ENCODE peak calls at places on chromosomes 11 and 22, in eight cellular contexts. I is right atrium auricular region; Q is GM23248; G is ELR; Z is MM.1S; O is brain microvascular endothelial cell; D is ovary; U is CD8-positive, alpha-beta memory T cell. R is an unnamed sample.

GRCh38 chr22:36015155-36015805 is 13.3 kb downstream of the RBFOX2 start:
- DNase-seq in Z (no peak), G (no peak), O (no peak), I (no peak), Q (no peak), D (no peak), U (no peak), R (no peak)

GRCh38 chr11:105181100-105181499 is 41.5 kb upstream of the CARD18 start:
- DNase-seq in U (no peak), Q (peak; percentile 90), Z (no peak), O (peak; percentile 81), I (no peak), D (no peak), G (peak; percentile 55), R (peak; percentile 57)

GRCh38 chr11:1138053-1138452 is 19.7 kb upstream of the MUC5AC start:
- DNase-seq in G (peak; percentile 69), U (no peak), O (peak; percentile 41), D (no peak), Z (no peak), I (no peak), Q (peak; percentile 62), R (no peak)

GRCh38 chr11:71251159-71251721 is 1.1 kb downstream of the SHANK2 start:
- DNase-seq in U (no peak), D (no peak), O (no peak), I (no peak), Z (no peak), Q (peak; percentile 58), G (no peak), R (no peak)

GRCh38 chr11:17267576-17267975 is 9.0 kb upstream of the NUCB2 start:
- DNase-seq in O (no peak), U (no peak), I (no peak), G (peak; percentile 99), D (no peak), Q (peak; percentile 81), Z (peak; percentile 24), R (peak; percentile 10)

GRCh38 chr11:8987446-8987845 is 16.4 kb downstream of the NRIP3 start:
- DNase-seq in U (no peak), Z (peak; percentile 24), D (no peak), G (no peak), I (no peak), O (no peak), Q (no peak), R (no peak)

GRCh38 chr11:83971063-83971462 is 684.9 kb upstream of the CCDC90B start:
- DNase-seq in O (no peak), G (peak; percentile 1), I (no peak), Q (peak; percentile 27), D (no peak), Z (no peak), U (no peak), R (no peak)

GRCh38 chr11:12863605-12864121 is 145.5 kb upstream of the RASSF10 start:
- DNase-seq in Q (no peak), Z (no peak), D (peak; percentile 53), O (no peak), I (no peak), U (no peak), G (no peak), R (no peak)

GRCh38 chr11:121082670-121083069 is 18.4 kb upstream of the TECTA start:
- DNase-seq in U (no peak), G (peak; percentile 4), O (no peak), D (no peak), I (no peak), Q (peak; percentile 18), Z (no peak), R (no peak)

GRCh38 chr11:123260511-123261211 is 65.6 kb upstream of the CLMP start:
- DNase-seq in G (peak; percentile 31), O (no peak), U (no peak), Z (no peak), I (no peak), D (no peak), Q (no peak), R (no peak)

GRCh38 chr11:78187366-78188011 is 937 bp downstream of the KCTD21 start:
- DNase-seq in G (no peak), U (no peak), O (no peak), Z (no peak), I (no peak), D (no peak), Q (no peak), R (no peak)

GRCh38 chr11:114242032-114242431 is 54.2 kb upstream of the NNMT start:
- DNase-seq in U (no peak), O (no peak), Z (no peak), G (no peak), D (no peak), I (no peak), Q (no peak), R (peak; percentile 21)

GRCh38 chr11:34364102-34364501 is 6.3 kb upstream of the ABTB2 start:
- DNase-seq in I (no peak), O (no peak), Q (no peak), D (no peak), G (no peak), Z (no peak), U (no peak), R (no peak)

GRCh38 chr11:2526808-2527381 is 82.1 kb downstream of the KCNQ1 start:
- DNase-seq in Q (peak; percentile 38), I (no peak), U (peak; percentile 45), O (no peak), G (no peak), D (peak; percentile 38), Z (peak; percentile 72), R (peak; percentile 93)

GRCh38 chr22:36303115-36303467 is 50.2 kb downstream of the APOL1 start:
- DNase-seq in I (no peak), Q (no peak), D (no peak), O (no peak), G (no peak), U (no peak), Z (no peak), R (no peak)

GRCh38 chr11:4903484-4903883 is at the start of gene OR51A7:
- DNase-seq in I (no peak), O (no peak), U (no peak), Z (no peak), D (no peak), G (no peak), Q (no peak), R (no peak)

GRCh38 chr11:124738713-124739478 is 846 bp upstream of the NRGN start:
- DNase-seq in O (no peak), G (no peak), D (no peak), I (no peak), Z (no peak), U (no peak), Q (no peak), R (no peak)

GRCh38 chr11:72257551-72257950 is 13.6 kb upstream of the PHOX2A start:
- DNase-seq in Q (no peak), I (no peak), G (no peak), U (no peak), D (no peak), Z (no peak), O (no peak), R (no peak)

GRCh38 chr11:19345848-19346681 is 105.3 kb upstream of the E2F8 start:
- DNase-seq in Z (peak; percentile 53), I (no peak), O (no peak), D (no peak), Q (peak; percentile 52), U (no peak), G (peak; percentile 6), R (peak; percentile 59)

GRCh38 chr11:68470304-68470811 is 9.8 kb downstream of the PPP6R3 start:
- DNase-seq in G (no peak), Q (no peak), D (no peak), O (no peak), I (no peak), U (no peak), Z (no peak), R (no peak)

GRCh38 chr11:10314199-10315072 is 9.6 kb downstream of the ADM start:
- DNase-seq in D (no peak), I (no peak), Z (peak; percentile 96), O (peak; percentile 61), U (no peak), Q (peak; percentile 53), G (peak; percentile 50), R (peak; percentile 48)

GRCh38 chr11:112212290-112212689 is 13.9 kb upstream of the PTS start:
- DNase-seq in Q (peak; percentile 20), U (no peak), Z (no peak), I (no peak), O (no peak), D (no peak), G (peak; percentile 25), R (no peak)

GRCh38 chr22:38136607-38137006 is 26.1 kb upstream of the BAIAP2L2 start:
- DNase-seq in D (no peak), Q (peak; percentile 51), I (no peak), Z (no peak), G (peak; percentile 39), U (no peak), O (no peak), R (no peak)

GRCh38 chr22:44578516-44579230 is 80.6 kb upstream of the RTL6 start:
- DNase-seq in Q (no peak), O (no peak), Z (no peak), I (no peak), D (no peak), G (no peak), U (no peak), R (no peak)

GRCh38 chr11:126415128-126415527 is 59.6 kb downstream of the ST3GAL4 start:
- DNase-seq in Z (no peak), I (peak; percentile 90), Q (peak; percentile 48), U (no peak), G (no peak), D (peak; percentile 98), O (no peak), R (no peak)

GRCh38 chr11:79396674-79397073 is 44.2 kb downstream of the TENM4 start:
- DNase-seq in D (no peak), G (peak; percentile 8), U (no peak), Z (no peak), Q (peak; percentile 5), O (no peak), I (no peak), R (no peak)

GRCh38 chr22:20243545-20244249 is 24.4 kb downstream of the RTN4R start:
- DNase-seq in O (peak; percentile 55), U (peak; percentile 71), G (peak; percentile 59), Z (no peak), D (peak; percentile 87), Q (peak; percentile 81), I (peak; percentile 65), R (peak; percentile 24)

GRCh38 chr11:76652989-76653673 is 17.4 kb downstream of the LRRC32 start:
- DNase-seq in Z (no peak), G (no peak), U (no peak), Q (no peak), O (no peak), D (peak; percentile 40), I (no peak), R (no peak)

GRCh38 chr22:24091551-24092420 is 80.7 kb downstream of the CABIN1 start:
- DNase-seq in Q (no peak), U (no peak), G (no peak), Z (no peak), O (no peak), D (peak; percentile 34), I (peak; percentile 69), R (no peak)

GRCh38 chr11:121656333-121657090 is 203.7 kb upstream of the SORL1-AS1 start:
- DNase-seq in I (no peak), Z (no peak), O (no peak), D (peak; percentile 58), Q (no peak), G (no peak), U (no peak), R (no peak)

GRCh38 chr11:69434341-69434960 is 47.0 kb upstream of the LINC01488 start:
- DNase-seq in Q (no peak), O (no peak), U (no peak), Z (no peak), I (no peak), G (no peak), D (no peak), R (no peak)

GRCh38 chr22:29457730-29458129 is 19.3 kb downstream of the RFPL1 start:
- DNase-seq in Q (peak; percentile 54), Z (peak; percentile 47), G (peak; percentile 77), U (no peak), D (no peak), O (peak; percentile 47), I (no peak), R (peak; percentile 59)

GRCh38 chr11:17972987-17973386 is 39.9 kb downstream of the SERGEF start:
- DNase-seq in I (no peak), O (peak; percentile 59), G (peak; percentile 79), U (no peak), Z (no peak), D (peak; percentile 53), Q (peak; percentile 88), R (no peak)

GRCh38 chr22:36678477-36678876 is 25.1 kb downstream of the CACNG2 start:
- DNase-seq in Z (no peak), O (no peak), I (no peak), D (no peak), Q (no peak), U (no peak), G (no peak), R (no peak)

R was measured in RPMI8226.